ENCODE peak calls at places on chromosome 17, in eight cellular contexts. H is A673, I is MM.1S, P is pancreas, M is tibial artery, C is GM23248, L is adrenal gland, B is fibroblast of lung. O is an unnamed sample.

GRCh38 chr17:2844386-2844785 is 48.1 kb downstream of the RAP1GAP2 start:
- DNase-seq in I (no peak), M (no peak), P (no peak), H (no peak), B (no peak), C (peak), L (no peak), O (no peak)

GRCh38 chr17:32490101-32490482 is 3.3 kb downstream of the CDK5R1 start:
- DNase-seq in L (no peak), C (no peak), H (no peak), I (no peak), M (no peak), P (peak), B (no peak), O (no peak)

GRCh38 chr17:1872976-1873375 is 43.2 kb downstream of the RPA1 start:
- DNase-seq in H (no peak), B (no peak), I (no peak), L (no peak), C (no peak), M (no peak), P (no peak), O (no peak)

GRCh38 chr17:9195961-9196668 is 174.8 kb downstream of the NTN1 start:
- DNase-seq in M (no peak), L (no peak), C (no peak), B (no peak), H (peak), P (no peak), I (no peak), O (no peak)

GRCh38 chr17:78709119-78709681 is 72.9 kb downstream of the CYTH1 start:
- DNase-seq in L (no peak), C (no peak), M (no peak), H (no peak), I (no peak), P (peak), B (no peak), O (no peak)

GRCh38 chr17:43846963-43847369 is at the start of gene CD300LG:
- DNase-seq in C (peak), L (no peak), P (peak), B (no peak), M (no peak), I (no peak), H (no peak), O (no peak)

GRCh38 chr17:76696763-76697701 is 13.7 kb downstream of the MXRA7 start:
- DNase-seq in I (no peak), P (peak), C (peak), M (no peak), H (no peak), L (peak), B (no peak), O (no peak)

GRCh38 chr17:54979657-54980056 is 11.1 kb downstream of the STXBP4 start:
- DNase-seq in H (no peak), P (no peak), C (no peak), B (no peak), L (no peak), M (no peak), I (no peak), O (no peak)

GRCh38 chr17:4933646-4934045 is 1.6 kb downstream of the GP1BA start:
- DNase-seq in H (no peak), P (no peak), I (no peak), B (no peak), L (no peak), C (no peak), M (no peak), O (no peak)

GRCh38 chr17:17545031-17545820 is 46.3 kb downstream of the PEMT start:
- DNase-seq in P (peak), C (peak), I (no peak), H (no peak), B (peak), M (peak), L (no peak), O (no peak)

GRCh38 chr17:10318540-10318939 is 54.3 kb downstream of the MYH13 start:
- DNase-seq in H (no peak), P (no peak), B (no peak), C (no peak), I (no peak), L (no peak), M (no peak), O (no peak)

GRCh38 chr17:46949291-46950174 is 26.6 kb downstream of the GOSR2 start:
- DNase-seq in L (no peak), H (no peak), M (no peak), C (peak), P (no peak), I (no peak), B (no peak), O (no peak)

GRCh38 chr17:77449908-77450741 is 309.4 kb downstream of the SEC14L1 start:
- DNase-seq in C (peak), B (peak), P (peak), M (peak), L (peak), H (peak), I (no peak), O (peak)

GRCh38 chr17:28740406-28741357 is 3.1 kb upstream of the TRAF4 start:
- DNase-seq in M (no peak), C (no peak), H (no peak), P (peak), L (no peak), B (no peak), I (no peak), O (no peak)

GRCh38 chr17:18937981-18938691 is 13.8 kb upstream of the SLC5A10 start:
- DNase-seq in B (no peak), I (no peak), C (no peak), M (no peak), P (no peak), H (no peak), L (no peak), O (no peak)

GRCh38 chr17:30363715-30364202 is 15.0 kb upstream of the CPD start:
- DNase-seq in B (peak), I (peak), L (no peak), M (no peak), C (peak), P (no peak), H (no peak), O (no peak)

GRCh38 chr17:48026503-48027321 is 10.9 kb downstream of the COPZ2 start:
- DNase-seq in M (peak), C (peak), I (peak), B (peak), L (peak), P (peak), H (peak), O (peak)

GRCh38 chr17:20961551-20961950 is 81.3 kb downstream of the USP22 start:
- DNase-seq in C (no peak), M (no peak), P (no peak), I (no peak), H (no peak), B (no peak), L (no peak), O (no peak)

GRCh38 chr17:47266782-47267181 is 13.2 kb downstream of the ITGB3 start:
- DNase-seq in C (peak), I (no peak), P (no peak), H (no peak), B (peak), L (no peak), M (no peak), O (no peak)

GRCh38 chr17:2405247-2405926 is 4.5 kb upstream of the MNT start:
- DNase-seq in L (peak), H (peak), B (peak), P (peak), C (peak), M (no peak), I (no peak), O (no peak)

GRCh38 chr17:16463341-16464000 is 28.5 kb downstream of the LRRC75A start:
- DNase-seq in C (peak), H (no peak), M (no peak), L (peak), P (peak), B (peak), I (no peak), O (no peak)

GRCh38 chr17:44376124-44376523 is 12.5 kb upstream of the FAM171A2 start:
- DNase-seq in H (peak), M (no peak), C (peak), I (no peak), P (no peak), L (peak), B (peak), O (no peak)

GRCh38 chr17:3998436-3998835 is 34.2 kb upstream of the ATP2A3 start:
- DNase-seq in C (no peak), L (no peak), H (no peak), I (no peak), P (no peak), M (no peak), B (no peak), O (no peak)

GRCh38 chr17:10022416-10022815 is 117.3 kb upstream of the RCVRN start:
- DNase-seq in I (no peak), C (no peak), P (no peak), L (no peak), M (no peak), B (no peak), H (no peak), O (no peak)

GRCh38 chr17:15036238-15036637 is 228.9 kb downstream of the PMP22 start:
- DNase-seq in B (no peak), P (no peak), M (no peak), L (no peak), I (no peak), H (no peak), C (no peak), O (no peak)

GRCh38 chr17:7577327-7578199 is 1.9 kb upstream of the CD68 start:
- DNase-seq in I (no peak), P (no peak), L (no peak), H (no peak), B (no peak), M (no peak), C (no peak), O (no peak)

GRCh38 chr17:40602445-40603443 is 37.5 kb upstream of the CCR7 start:
- DNase-seq in H (no peak), M (no peak), L (no peak), C (no peak), P (no peak), I (no peak), B (no peak), O (no peak)

GRCh38 chr17:16148596-16148995 is 66.7 kb downstream of the NCOR1 start:
- DNase-seq in L (no peak), M (no peak), C (no peak), B (no peak), P (no peak), H (no peak), I (no peak), O (no peak)

GRCh38 chr17:37787055-37787720 is 42.3 kb upstream of the HNF1B start:
- DNase-seq in M (no peak), B (peak), H (peak), C (peak), P (peak), I (no peak), L (peak), O (peak)

GRCh38 chr17:65797809-65798208 is 236.4 kb upstream of the AXIN2 start:
- DNase-seq in I (no peak), L (no peak), H (peak), C (peak), P (no peak), M (no peak), B (peak), O (no peak)

GRCh38 chr17:46851029-46851741 is at the start of gene WNT9B:
- DNase-seq in P (peak), B (no peak), L (no peak), C (peak), H (peak), I (no peak), M (no peak), O (no peak)

GRCh38 chr17:10071141-10071540 is 127.3 kb downstream of the GAS7 start:
- DNase-seq in C (peak), M (no peak), P (no peak), L (no peak), H (no peak), B (no peak), I (no peak), O (no peak)

GRCh38 chr17:44122825-44123355 is 551 bp downstream of the HDAC5 start:
- DNase-seq in P (no peak), L (no peak), M (no peak), H (no peak), I (no peak), C (no peak), B (no peak), O (no peak)

GRCh38 chr17:75878174-75878998 is at the start of gene TRIM47:
- DNase-seq in B (peak), M (peak), H (peak), I (peak), C (peak), L (peak), P (peak), O (peak)

GRCh38 chr17:16129441-16129840 is 85.9 kb downstream of the NCOR1 start:
- DNase-seq in L (no peak), P (no peak), I (no peak), H (no peak), C (no peak), B (no peak), M (no peak), O (no peak)

GRCh38 chr17:6366144-6366755 is 68.7 kb downstream of the AIPL1 start:
- DNase-seq in B (peak), I (no peak), H (no peak), M (no peak), P (no peak), L (no peak), C (peak), O (no peak)

GRCh38 chr17:50537721-50538548 is 5.4 kb downstream of the EPN3 start:
- DNase-seq in C (no peak), M (no peak), B (no peak), I (no peak), P (peak), H (no peak), L (no peak), O (no peak)
- H3K27ac ChIP-seq in C (no peak), M (no peak), B (no peak), I (no peak), P (no peak), H (no peak), L (peak), O (no peak)

GRCh38 chr17:80883831-80884735 is 107.6 kb upstream of the CHMP6 start:
- DNase-seq in I (no peak), B (no peak), L (no peak), M (no peak), P (peak), C (no peak), H (no peak), O (no peak)
- H3K27ac ChIP-seq in I (no peak), B (no peak), L (no peak), M (no peak), P (no peak), C (no peak), H (no peak), O (no peak)

GRCh38 chr17:63497708-63498483 is 21.0 kb downstream of the ACE start:
- DNase-seq in M (no peak), L (no peak), I (peak), B (no peak), P (peak), H (peak), C (no peak), O (no peak)
- H3K27ac ChIP-seq in M (no peak), L (no peak), I (no peak), B (no peak), P (no peak), H (no peak), C (no peak), O (no peak)

GRCh38 chr17:39096435-39097158 is 54.8 kb downstream of the PLXDC1 start:
- DNase-seq in C (no peak), M (no peak), L (no peak), P (no peak), H (no peak), B (no peak), I (no peak), O (no peak)
- H3K27ac ChIP-seq in C (no peak), M (no peak), L (peak), P (no peak), H (no peak), B (no peak), I (no peak), O (no peak)

GRCh38 chr17:67393809-67394418 is 16.8 kb downstream of the PITPNC1 start:
- DNase-seq in M (no peak), L (no peak), P (no peak), I (no peak), H (no peak), C (no peak), B (no peak), O (no peak)
- H3K27ac ChIP-seq in M (no peak), L (peak), P (no peak), I (no peak), H (no peak), C (no peak), B (no peak), O (no peak)

DNA sequence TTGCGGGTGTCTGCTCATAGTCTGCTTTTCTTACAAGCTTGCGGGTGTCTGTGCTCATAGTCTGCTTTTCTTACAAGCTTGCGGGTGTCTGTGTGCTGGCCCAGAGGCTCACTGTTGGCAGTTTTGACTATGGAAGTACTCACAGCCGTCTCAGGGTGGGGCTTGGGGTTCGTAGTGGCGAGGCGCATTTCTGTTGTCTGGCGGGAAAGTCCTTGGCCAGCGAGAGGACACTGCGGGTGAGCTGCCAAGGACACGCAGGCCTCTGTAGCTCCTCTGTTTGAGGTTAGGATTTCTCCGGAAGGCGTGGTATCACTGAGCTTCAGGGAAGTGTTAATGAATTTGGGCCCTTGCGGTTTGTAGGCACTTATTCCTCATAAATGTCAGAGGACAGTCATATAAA is 13.5 kb downstream of the TBCD start:
- DNase-seq in B (no peak), P (no peak), C (no peak), I (no peak), L (peak), M (no peak), H (no peak), O (no peak)
- H3K27ac ChIP-seq in B (no peak), P (no peak), C (no peak), I (no peak), L (peak), M (no peak), H (no peak), O (no peak)

DNA sequence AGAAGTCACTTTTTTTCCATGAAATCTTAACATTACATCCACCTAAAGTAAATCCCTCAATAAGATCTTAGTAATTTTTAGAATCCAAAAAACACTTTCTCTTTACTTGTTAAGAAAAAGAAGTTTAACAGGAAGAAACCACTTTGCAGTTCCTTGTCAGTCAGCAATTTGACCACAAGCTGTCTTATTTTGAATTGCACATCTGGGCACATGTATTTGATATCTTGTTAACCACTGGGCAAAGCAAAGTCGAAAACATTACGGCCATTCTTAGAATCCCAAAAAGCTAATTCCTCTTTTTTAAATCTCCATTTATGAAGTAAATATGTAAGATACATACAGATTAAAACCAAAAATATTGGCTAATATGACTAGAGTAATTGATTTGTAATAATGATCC is 1.1 kb downstream of the ABCA10 start:
- DNase-seq in I (peak), H (no peak), C (no peak), L (no peak), P (no peak), M (no peak), B (no peak), O (no peak)
- H3K27ac ChIP-seq in I (no peak), H (no peak), C (no peak), L (no peak), P (no peak), M (no peak), B (no peak), O (no peak)

GRCh38 chr17:72822358-72823023 is 270.0 kb downstream of the SLC39A11 start:
- DNase-seq in B (no peak), I (peak), C (no peak), L (no peak), M (no peak), P (no peak), H (no peak), O (no peak)
- H3K27ac ChIP-seq in B (no peak), I (peak), C (no peak), L (no peak), M (no peak), P (no peak), H (no peak), O (no peak)

O was measured in substantia nigra.